ENCODE peak calls at places on chromosomes 16 and 17, in four cellular contexts. A is vagina, V is endothelial cell of umbilical vein, F is HCT116. O is an unnamed sample.

GRCh38 chr17:45828171-45829133 is 16.2 kb upstream of the SPPL2C start:
- DNase-seq in A (no peak), F (no peak), V (no peak), O (no peak)

GRCh38 chr17:74779948-74780400 is 3.8 kb upstream of the NAT9 start:
- DNase-seq in V (no peak), A (no peak), F (no peak), O (peak; percentile 61)

GRCh38 chr17:2068589-2069051 is 13.7 kb downstream of the HIC1 start:
- DNase-seq in A (no peak), F (no peak), V (peak; percentile 64), O (no peak)

GRCh38 chr17:9021158-9021984 is at the start of gene NTN1:
- DNase-seq in V (no peak), F (no peak), A (peak; percentile 72), O (peak; percentile 30)

GRCh38 chr16:88327566-88328312 is 55.0 kb upstream of the ZNF469 start:
- DNase-seq in A (no peak), F (no peak), V (no peak), O (no peak)

GRCh38 chr17:79114455-79115301 is 40.1 kb downstream of the ENGASE start:
- DNase-seq in V (no peak), F (no peak), A (no peak), O (peak; percentile 64)

GRCh38 chr16:89341697-89342694 is 124.5 kb downstream of the ZNF778 start:
- DNase-seq in A (no peak), F (no peak), V (no peak), O (no peak)

GRCh38 chr17:57242148-57242547 is 14.2 kb upstream of the MSI2 start:
- DNase-seq in A (no peak), F (no peak), V (no peak), O (no peak)

GRCh38 chr17:76992911-76993310 is 124.7 kb downstream of the MGAT5B start:
- DNase-seq in A (no peak), V (no peak), F (no peak), O (no peak)

GRCh38 chr17:19397556-19398041 is 10.6 kb upstream of the MFAP4 start:
- DNase-seq in V (no peak), A (no peak), F (no peak), O (peak; percentile 57)

GRCh38 chr16:19410435-19411153 is 7.1 kb upstream of the TMC5 start:
- DNase-seq in V (no peak), F (no peak), A (no peak), O (peak; percentile 77)
- H3K4me3 ChIP-seq in V (no peak overlapping the region), F (peak overlapping the region; percentile 62), A (peak overlapping the region; percentile 26), O (peak overlapping the region; percentile 58)

DNA sequence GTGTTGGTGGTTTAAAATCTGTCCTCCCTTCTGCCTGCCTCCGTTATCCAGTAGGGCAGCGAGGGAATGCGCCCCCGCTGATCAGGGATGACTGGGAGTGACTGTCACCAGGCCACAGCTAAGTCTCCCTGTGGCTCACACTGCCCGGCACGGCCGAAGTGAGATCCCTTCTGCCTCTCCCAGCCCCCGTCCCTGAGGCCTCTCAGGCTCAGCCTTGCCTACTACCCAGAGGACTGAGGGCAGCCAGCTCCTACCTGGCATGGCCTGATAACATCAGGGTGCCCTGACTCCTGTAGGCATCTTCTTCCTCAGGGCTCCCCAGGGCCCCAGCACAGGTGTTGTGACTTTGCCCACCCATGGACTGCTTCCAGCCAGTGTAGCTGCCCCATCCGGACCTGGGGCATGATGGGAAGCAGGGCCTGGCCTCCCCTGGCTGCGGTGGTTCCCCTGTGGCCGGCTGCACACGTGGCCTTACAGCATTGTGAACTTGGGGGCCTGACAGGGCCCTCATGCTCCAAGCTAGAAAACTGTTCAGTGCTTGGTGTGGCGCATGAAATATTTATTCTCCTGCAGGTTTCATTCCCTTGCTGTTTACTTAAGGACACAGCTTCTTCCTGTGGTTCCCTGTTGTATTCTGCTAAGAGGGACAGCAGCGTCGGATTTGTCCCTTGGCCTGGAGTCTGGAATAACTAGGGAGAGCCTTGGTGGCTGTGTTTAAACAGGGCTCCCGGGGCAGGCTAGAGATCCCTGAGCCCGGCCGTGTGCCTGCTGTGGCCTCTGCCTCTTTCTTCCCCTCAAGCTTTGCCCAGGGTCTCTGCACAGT is 30.0 kb downstream of the GINS2 start:
- DNase-seq in F (no peak), V (no peak), A (no peak), O (no peak)
- TF ChIP-seq POLR2A in F (no peak), V (no peak), A (no peak), O (no peak)

DNA sequence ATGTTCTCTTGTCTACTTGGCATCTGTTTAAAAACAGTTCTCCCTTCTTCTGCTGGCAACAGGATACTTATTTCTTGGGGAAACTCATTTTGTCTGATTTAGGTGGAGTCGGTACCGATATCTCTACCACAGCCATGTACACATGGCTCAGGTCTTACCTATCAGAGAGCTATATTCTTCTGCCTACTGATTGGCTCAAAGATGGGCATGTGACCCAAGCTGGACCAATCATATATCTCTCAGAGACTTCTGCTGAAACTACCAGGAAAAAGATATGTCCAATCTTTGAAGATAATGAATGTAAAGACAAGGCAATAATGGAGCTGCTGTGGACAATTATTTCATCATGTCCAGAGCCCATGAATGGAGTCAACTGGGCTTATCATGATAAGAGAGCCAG is 21.6 kb upstream of the SHISA9 start:
- DNase-seq in A (no peak), V (no peak), F (no peak), O (no peak)
- TF ChIP-seq POLR2AphosphoS5 in A (no peak), V (no peak), F (no peak), O (no peak)

GRCh38 chr17:41967921-41968578 is 1.5 kb downstream of the CNP start:
- DNase-seq in F (no peak), V (no peak), A (no peak), O (no peak)
- H3K4me3 ChIP-seq in F (peak overlapping the region; percentile 77), V (no peak overlapping the region), A (peak overlapping the region; percentile 75), O (no peak overlapping the region)

GRCh38 chr16:10876305-10876704 is 697 bp upstream of the CIITA start:
- DNase-seq in A (no peak), F (no peak), V (no peak), O (no peak)

GRCh38 chr16:10878328-10878643 is 1.3 kb downstream of the CIITA start:
- DNase-seq in A (no peak), V (no peak), F (no peak), O (no peak)

GRCh38 chr16:10878644-10879498 is 1.9 kb downstream of the CIITA start:
- DNase-seq in F (no peak), V (no peak), A (no peak), O (peak; percentile 58)

GRCh38 chr16:10877472-10877946 is 507 bp downstream of the CIITA start:
- DNase-seq in V (no peak), F (no peak), A (no peak), O (no peak)

DNA sequence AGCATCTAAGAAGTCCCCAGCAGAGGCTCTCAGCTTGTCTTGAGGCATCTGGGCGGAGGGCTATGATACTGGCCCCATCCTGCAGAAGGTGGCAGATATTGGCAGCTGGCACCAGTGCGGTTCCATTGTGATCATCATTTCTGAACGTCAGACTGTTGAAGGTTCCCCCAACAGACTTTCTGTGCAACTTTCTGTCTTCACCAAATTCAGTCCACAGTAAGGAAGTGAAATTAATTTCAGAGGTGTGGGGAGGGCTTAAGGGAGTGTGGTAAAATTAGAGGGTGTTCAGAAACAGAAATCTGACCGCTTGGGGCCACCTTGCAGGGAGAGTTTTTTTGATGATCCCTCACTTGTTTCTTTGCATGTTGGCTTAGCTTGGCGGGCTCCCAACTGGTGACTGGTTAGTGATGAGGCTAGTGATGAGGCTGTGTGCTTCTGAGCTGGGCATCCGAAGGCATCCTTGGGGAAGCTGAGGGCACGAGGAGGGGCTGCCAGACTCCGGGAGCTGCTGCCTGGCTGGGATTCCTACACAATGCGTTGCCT is at the start of gene CIITA:
- DNase-seq in A (no peak), V (no peak), F (peak; percentile 81), O (peak; percentile 77)
- TF ChIP-seq POLR2A in A (no peak), V (no peak), F (no peak), O (peak; percentile 18)

GRCh38 chr17:28901866-28902818 is 737 bp downstream of the DHRS13 start:
- DNase-seq in V (no peak), F (no peak), A (no peak), O (peak; percentile 65)
- TF ChIP-seq POLR2AphosphoS5 in V (no peak), F (no peak), A (no peak), O (no peak)